ENCODE peak calls at places on chromosomes 3 and 15, in ten cellular contexts. O, G, D, J, B, I, S, U, T and Y are unnamed samples.

GRCh38 chr3:110608566-110608965 is 463.1 kb upstream of the NECTIN3 start:
- DNase-seq in O (no peak), G (no peak), D (no peak), J (no peak), B (no peak), I (no peak), S (no peak), U (no peak), T (no peak), Y (no peak)

GRCh38 chr3:15636028-15636709 is 34.6 kb downstream of the BTD start:
- DNase-seq in O (no peak), G (peak), D (peak), J (peak), B (no peak), I (peak), S (peak), U (peak), T (no peak), Y (no peak)

GRCh38 chr3:137866933-137867332 is 102.8 kb downstream of the SOX14 start:
- DNase-seq in O (no peak), G (no peak), D (peak), J (no peak), B (no peak), I (no peak), S (no peak), U (no peak), T (no peak), Y (no peak)

GRCh38 chr3:126512916-126513650 is 4.5 kb downstream of the UROC1 start:
- DNase-seq in O (no peak), G (no peak), D (no peak), J (no peak), B (no peak), I (no peak), S (no peak), U (no peak), T (no peak), Y (no peak)

GRCh38 chr3:52250122-52250521 is 4.6 kb downstream of the PPM1M start:
- DNase-seq in O (no peak), G (no peak), D (no peak), J (no peak), B (peak), I (no peak), S (no peak), U (no peak), T (no peak), Y (no peak)

GRCh38 chr15:77475898-77476297 is 55.2 kb downstream of the HMG20A start:
- DNase-seq in O (no peak), G (no peak), D (no peak), J (no peak), B (no peak), I (no peak), S (no peak), U (no peak), T (no peak), Y (no peak)

GRCh38 chr3:55409802-55410201 is 77.3 kb downstream of the WNT5A start:
- DNase-seq in O (no peak), G (no peak), D (peak), J (no peak), B (no peak), I (no peak), S (no peak), U (no peak), T (no peak), Y (no peak)

GRCh38 chr3:133838916-133839800 is 33.5 kb downstream of the SRPRB start:
- DNase-seq in O (peak), G (no peak), D (no peak), J (no peak), B (no peak), I (no peak), S (no peak), U (no peak), T (no peak), Y (no peak)

GRCh38 chr15:68375716-68376220 is 56.2 kb downstream of the ITGA11 start:
- DNase-seq in O (peak), G (no peak), D (no peak), J (no peak), B (peak), I (no peak), S (no peak), U (no peak), T (no peak), Y (no peak)

GRCh38 chr15:99974246-99974645 is 241.0 kb upstream of the LYSMD4 start:
- DNase-seq in O (no peak), G (no peak), D (no peak), J (no peak), B (no peak), I (no peak), S (no peak), U (no peak), T (no peak), Y (no peak)

GRCh38 chr3:183375787-183376186 is 52.6 kb downstream of the MCF2L2 start:
- DNase-seq in O (no peak), G (no peak), D (no peak), J (no peak), B (no peak), I (no peak), S (no peak), U (no peak), T (no peak), Y (no peak)

GRCh38 chr3:31530039-31530983 is 2.4 kb upstream of the STT3B start:
- DNase-seq in O (no peak), G (no peak), D (no peak), J (no peak), B (no peak), I (no peak), S (no peak), U (no peak), T (no peak), Y (no peak)

GRCh38 chr15:76309561-76310330 is 1.5 kb downstream of the ETFA start:
- DNase-seq in O (no peak), G (no peak), D (peak), J (no peak), B (no peak), I (no peak), S (no peak), U (no peak), T (no peak), Y (no peak)

GRCh38 chr3:188975612-188976314 is 196.0 kb upstream of the TPRG1 start:
- DNase-seq in O (no peak), G (no peak), D (no peak), J (no peak), B (no peak), I (no peak), S (no peak), U (no peak), T (no peak), Y (no peak)

GRCh38 chr3:172517859-172518466 is 5.3 kb downstream of the TNFSF10 start:
- DNase-seq in O (no peak), G (no peak), D (no peak), J (no peak), B (no peak), I (no peak), S (no peak), U (no peak), T (no peak), Y (no peak)

GRCh38 chr3:47377186-47377585 is 3.6 kb upstream of the PTPN23 start:
- DNase-seq in O (no peak), G (no peak), D (no peak), J (no peak), B (no peak), I (no peak), S (no peak), U (no peak), T (no peak), Y (no peak)

GRCh38 chr15:51738553-51738952 is 1.1 kb upstream of the LYSMD2 start:
- DNase-seq in O (no peak), G (no peak), D (no peak), J (no peak), B (no peak), I (no peak), S (no peak), U (no peak), T (no peak), Y (peak)

GRCh38 chr3:49351521-49352011 is 6.6 kb downstream of the GPX1 start:
- DNase-seq in O (no peak), G (no peak), D (peak), J (no peak), B (no peak), I (peak), S (peak), U (no peak), T (no peak), Y (no peak)

GRCh38 chr15:100340721-100341661 is 784 bp downstream of the ADAMTS17 start:
- DNase-seq in O (peak), G (peak), D (no peak), J (peak), B (no peak), I (no peak), S (no peak), U (no peak), T (no peak), Y (peak)

GRCh38 chr3:106688463-106688862 is 688.8 kb upstream of the CCDC54 start:
- DNase-seq in O (peak), G (no peak), D (peak), J (no peak), B (no peak), I (peak), S (peak), U (no peak), T (no peak), Y (no peak)

GRCh38 chr3:45010718-45011355 is 15.3 kb upstream of the CLEC3B start:
- DNase-seq in O (no peak), G (no peak), D (no peak), J (no peak), B (no peak), I (peak), S (no peak), U (no peak), T (no peak), Y (no peak)

GRCh38 chr3:105996781-105997180 is 128.0 kb upstream of the CBLB start:
- DNase-seq in O (no peak), G (no peak), D (peak), J (no peak), B (no peak), I (no peak), S (no peak), U (no peak), T (no peak), Y (no peak)

GRCh38 chr3:178392553-178392952 is 143.7 kb upstream of the KCNMB2 start:
- DNase-seq in O (no peak), G (no peak), D (peak), J (no peak), B (no peak), I (no peak), S (no peak), U (no peak), T (no peak), Y (no peak)

GRCh38 chr15:91862891-91863520 is 9.5 kb downstream of the SLCO3A1 start:
- DNase-seq in O (no peak), G (no peak), D (no peak), J (no peak), B (no peak), I (no peak), S (no peak), U (no peak), T (no peak), Y (no peak)

GRCh38 chr3:64150527-64151238 is 74.6 kb downstream of the PRICKLE2 start:
- DNase-seq in O (peak), G (no peak), D (no peak), J (peak), B (no peak), I (peak), S (peak), U (no peak), T (no peak), Y (peak)

GRCh38 chr15:68113273-68113672 is 59.2 kb downstream of the PIAS1 start:
- DNase-seq in O (no peak), G (no peak), D (peak), J (no peak), B (no peak), I (no peak), S (no peak), U (no peak), T (no peak), Y (no peak)

GRCh38 chr3:128616516-128617269 is 33.9 kb downstream of the RPN1 start:
- DNase-seq in O (peak), G (no peak), D (no peak), J (no peak), B (no peak), I (no peak), S (no peak), U (no peak), T (no peak), Y (no peak)

GRCh38 chr3:30471076-30471475 is 135.3 kb upstream of the TGFBR2 start:
- DNase-seq in O (no peak), G (no peak), D (no peak), J (no peak), B (no peak), I (no peak), S (no peak), U (no peak), T (no peak), Y (no peak)

GRCh38 chr15:88118741-88119140 is 137.8 kb downstream of the NTRK3 start:
- DNase-seq in O (no peak), G (no peak), D (no peak), J (no peak), B (no peak), I (no peak), S (no peak), U (no peak), T (no peak), Y (no peak)

GRCh38 chr3:66931699-66932098 is 66.4 kb upstream of the KBTBD8 start:
- DNase-seq in O (no peak), G (no peak), D (no peak), J (no peak), B (no peak), I (no peak), S (no peak), U (no peak), T (no peak), Y (no peak)

GRCh38 chr3:187927565-187927964 is 182.3 kb upstream of the BCL6 start:
- DNase-seq in O (no peak), G (no peak), D (no peak), J (no peak), B (no peak), I (no peak), S (no peak), U (no peak), T (no peak), Y (no peak)

GRCh38 chr3:63855333-63855940 is 8.2 kb downstream of the THOC7 start:
- DNase-seq in O (no peak), G (no peak), D (peak), J (no peak), B (no peak), I (no peak), S (no peak), U (no peak), T (no peak), Y (no peak)

GRCh38 chr15:62087671-62088360 is 21.0 kb downstream of the C2CD4A start:
- DNase-seq in O (no peak), G (no peak), D (peak), J (no peak), B (no peak), I (no peak), S (no peak), U (no peak), T (no peak), Y (no peak)

GRCh38 chr3:130425484-130425883 is 80.0 kb downstream of the COL6A5 start:
- DNase-seq in O (no peak), G (no peak), D (no peak), J (no peak), B (no peak), I (peak), S (no peak), U (no peak), T (no peak), Y (no peak)

GRCh38 chr3:160617636-160618035 is 52.3 kb upstream of the KPNA4 start:
- DNase-seq in O (no peak), G (no peak), D (no peak), J (no peak), B (no peak), I (no peak), S (no peak), U (no peak), T (no peak), Y (no peak)

GRCh38 chr15:74621936-74622335 is 6.3 kb downstream of the CLK3 start:
- DNase-seq in O (no peak), G (no peak), D (no peak), J (no peak), B (no peak), I (no peak), S (no peak), U (no peak), T (no peak), Y (no peak)

GRCh38 chr3:9078561-9079240 is 115.4 kb upstream of the RAD18 start:
- DNase-seq in O (peak), G (peak), D (no peak), J (no peak), B (no peak), I (no peak), S (no peak), U (peak), T (no peak), Y (no peak)

GRCh38 chr3:30548605-30549004 is 57.8 kb upstream of the TGFBR2 start:
- DNase-seq in O (no peak), G (peak), D (peak), J (no peak), B (no peak), I (no peak), S (no peak), U (no peak), T (no peak), Y (no peak)

GRCh38 chr15:77582763-77583162 is 49.9 kb downstream of the LINGO1 start:
- DNase-seq in O (no peak), G (no peak), D (no peak), J (no peak), B (no peak), I (no peak), S (no peak), U (no peak), T (no peak), Y (no peak)

GRCh38 chr3:50539356-50539838 is 28.1 kb downstream of the C3orf18 start:
- DNase-seq in O (no peak), G (no peak), D (no peak), J (no peak), B (no peak), I (no peak), S (no peak), U (no peak), T (no peak), Y (no peak)

GRCh38 chr3:50539887-50540286 is 27.7 kb downstream of the C3orf18 start:
- DNase-seq in O (peak), G (no peak), D (no peak), J (no peak), B (no peak), I (no peak), S (no peak), U (no peak), T (no peak), Y (no peak)

GRCh38 chr3:50545781-50546180 is 21.8 kb downstream of the C3orf18 start:
- DNase-seq in O (no peak), G (no peak), D (no peak), J (no peak), B (no peak), I (no peak), S (no peak), U (no peak), T (no peak), Y (no peak)

GRCh38 chr3:50537421-50538129 is 30.0 kb downstream of the C3orf18 start:
- DNase-seq in O (no peak), G (no peak), D (no peak), J (no peak), B (no peak), I (no peak), S (no peak), U (no peak), T (no peak), Y (no peak)

GRCh38 chr3:50542177-50543034 is 25.1 kb downstream of the C3orf18 start:
- DNase-seq in O (peak), G (peak), D (peak), J (peak), B (peak), I (no peak), S (peak), U (peak), T (peak), Y (peak)
- TF ChIP-seq CTCF in O (peak), G (peak), D (peak), J (peak), B (peak), I (peak), S (peak), U (peak), T (peak), Y (peak)

GRCh38 chr3:38782148-38782547 is 33.9 kb downstream of the SCN10A start:
- DNase-seq in O (no peak), G (no peak), D (no peak), J (no peak), B (no peak), I (no peak), S (no peak), U (peak), T (no peak), Y (no peak)
- TF ChIP-seq CTCF in O (no peak), G (no peak), D (no peak), J (no peak), B (no peak), I (no peak), S (no peak), U (peak), T (no peak), Y (no peak)

GRCh38 chr15:72342385-72342784 is 22.4 kb upstream of the CELF6 start:
- DNase-seq in O (no peak), G (peak), D (peak), J (no peak), B (no peak), I (no peak), S (no peak), U (peak), T (peak), Y (no peak)
- TF ChIP-seq CTCF in O (no peak), G (no peak), D (peak), J (peak), B (no peak), I (peak), S (peak), U (peak), T (peak), Y (no peak)

GRCh38 chr15:57580866-57581265 is 10.8 kb upstream of the MYZAP start:
- DNase-seq in O (no peak), G (no peak), D (no peak), J (no peak), B (no peak), I (no peak), S (no peak), U (no peak), T (no peak), Y (peak)
- TF ChIP-seq CTCF in O (no peak), G (no peak), D (no peak), J (no peak), B (no peak), I (no peak), S (no peak), U (no peak), T (peak), Y (no peak)

DNA sequence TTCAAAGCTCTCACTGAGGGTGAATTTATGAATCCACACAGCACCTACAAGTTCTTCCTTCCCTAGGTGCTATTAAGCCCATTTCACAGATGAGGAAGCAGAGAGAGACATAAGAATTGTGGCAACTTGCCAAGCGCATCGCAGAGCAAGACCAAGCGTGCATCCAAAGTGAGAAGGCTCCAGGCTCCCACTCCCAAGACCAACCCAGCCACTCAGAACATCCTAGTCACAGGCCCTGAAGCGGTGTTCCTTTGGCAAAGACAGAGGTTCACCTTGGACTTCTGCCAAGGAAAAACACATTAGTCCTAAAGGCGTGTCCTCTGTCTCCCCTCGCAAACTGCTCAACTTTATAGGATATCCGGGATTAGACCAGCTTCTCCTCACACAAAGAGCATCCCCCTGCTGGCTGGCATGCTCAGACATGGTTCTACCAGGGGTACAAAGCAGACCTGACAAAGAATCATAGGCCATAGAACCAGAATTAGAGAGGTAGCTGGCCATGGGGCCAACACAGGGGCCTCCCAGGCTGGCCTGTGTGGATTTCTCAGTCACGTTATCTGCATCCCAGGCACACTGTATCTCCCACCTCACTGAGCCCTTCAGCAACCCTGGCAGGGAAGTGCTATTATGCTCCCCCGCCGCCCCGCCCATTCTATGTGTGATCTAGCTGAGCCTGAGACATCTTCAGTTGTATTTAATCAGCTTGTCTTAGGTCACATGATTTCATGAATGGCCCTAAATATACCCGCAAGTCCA is 160.2 kb downstream of the FOXP1 start:
- DNase-seq in O (no peak), G (no peak), D (peak), J (no peak), B (no peak), I (no peak), S (no peak), U (no peak), T (no peak), Y (peak)
- TF ChIP-seq CTCF in O (no peak), G (no peak), D (no peak), J (no peak), B (no peak), I (no peak), S (peak), U (no peak), T (peak), Y (no peak)

GRCh38 chr3:28726840-28727239 is 378.2 kb upstream of the AZI2 start:
- DNase-seq in O (no peak), G (peak), D (peak), J (peak), B (peak), I (no peak), S (no peak), U (peak), T (no peak), Y (peak)
- TF ChIP-seq CTCF in O (no peak), G (peak), D (peak), J (peak), B (peak), I (peak), S (peak), U (peak), T (peak), Y (no peak)

DNA sequence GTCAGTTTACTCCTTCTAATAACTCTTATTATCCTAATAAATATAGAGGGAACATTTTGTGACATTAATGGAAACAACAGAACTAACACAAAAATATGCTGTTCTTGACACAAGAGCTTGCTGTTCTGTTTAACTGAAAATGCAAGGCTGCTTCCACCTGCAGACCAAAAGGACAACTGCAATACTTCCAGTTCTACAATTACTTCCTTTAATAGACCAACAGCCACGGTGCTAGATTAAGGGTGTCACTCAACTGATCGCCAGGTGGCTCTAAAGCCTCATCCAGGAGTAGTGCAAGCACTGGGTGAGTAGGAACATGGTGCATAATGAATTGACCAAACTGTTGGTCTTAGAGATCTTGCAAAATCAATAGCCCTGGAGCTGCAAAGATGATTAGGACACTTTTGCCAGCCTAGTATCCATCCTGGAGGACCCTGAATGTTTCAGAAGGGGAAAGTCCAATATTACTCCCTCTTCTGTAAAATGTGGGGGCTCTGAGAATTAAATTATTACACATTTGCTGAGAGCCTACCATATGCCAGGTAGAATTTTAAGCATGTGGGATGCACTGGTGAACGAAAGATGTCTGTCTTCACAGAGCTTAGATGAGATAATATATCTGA is 3.6 kb upstream of the CLDN16 start:
- DNase-seq in O (no peak), G (no peak), D (peak), J (no peak), B (no peak), I (no peak), S (no peak), U (peak), T (no peak), Y (peak)
- TF ChIP-seq CTCF in O (no peak), G (no peak), D (peak), J (peak), B (peak), I (peak), S (peak), U (peak), T (peak), Y (peak)